ENCODE peak calls at places on chromosomes 11 and 22, in six cellular contexts. Q, O, Y, D, G and N are unnamed samples.

GRCh38 chr11:80096736-80097135 is 655.9 kb upstream of the TENM4 start:
- DNase-seq in G (peak; percentile 88), Q (peak; percentile 88), O (no peak), D (no peak), Y (no peak), N (peak; percentile 76)

GRCh38 chr11:112967082-112967481 is 5.9 kb downstream of the NCAM1 start:
- DNase-seq in Q (no peak), D (no peak), G (no peak), Y (no peak), O (no peak), N (no peak)

GRCh38 chr11:70760416-70761020 is 362.2 kb downstream of the CTTN start:
- DNase-seq in G (no peak), Q (no peak), Y (no peak), D (no peak), O (no peak), N (no peak)

GRCh38 chr11:11422291-11423128 is 69.5 kb upstream of the CSNK2A3 start:
- DNase-seq in D (no peak), Q (no peak), O (no peak), G (no peak), Y (no peak), N (no peak)

GRCh38 chr11:75311858-75312288 is 39.6 kb downstream of the ARRB1 start:
- DNase-seq in Y (peak; percentile 38), G (no peak), D (no peak), O (no peak), Q (no peak), N (peak; percentile 96)

GRCh38 chr11:67501854-67502253 is 3.3 kb downstream of the PITPNM1 start:
- DNase-seq in Q (no peak), D (no peak), G (no peak), Y (no peak), O (no peak), N (no peak)

GRCh38 chr22:40036591-40037225 is 42.0 kb downstream of the FAM83F start:
- DNase-seq in D (peak; percentile 41), Y (peak; percentile 69), O (peak; percentile 30), Q (peak; percentile 61), G (no peak), N (peak; percentile 76)

GRCh38 chr11:70584786-70585545 is 186.6 kb downstream of the CTTN start:
- DNase-seq in Q (no peak), D (no peak), G (no peak), O (no peak), Y (no peak), N (no peak)